ENCODE peak calls at places on chromosomes 12 and 14, in seven cellular contexts. C, M, G, Z, H, F and A are unnamed samples.

GRCh38 chr14:92737619-92738188 is 10.7 kb downstream of the LGMN start:
- DNase-seq in C (no peak), M (no peak), G (no peak), Z (no peak), H (no peak), F (no peak), A (no peak)

GRCh38 chr12:110966081-110966760 is 45.8 kb upstream of the MYL2 start:
- DNase-seq in C (no peak), M (no peak), G (no peak), Z (no peak), H (no peak), F (no peak), A (no peak)

GRCh38 chr12:22312336-22312735 is 22.2 kb downstream of the ST8SIA1 start:
- DNase-seq in C (peak; percentile 51), M (no peak), G (peak; percentile 55), Z (no peak), H (no peak), F (no peak), A (no peak)

GRCh38 chr12:8722286-8722685 is 24.5 kb downstream of the RIMKLB start:
- DNase-seq in C (no peak), M (no peak), G (no peak), Z (no peak), H (no peak), F (no peak), A (no peak)

GRCh38 chr12:67442347-67442841 is 173.2 kb downstream of the CAND1 start:
- DNase-seq in C (peak; percentile 34), M (no peak), G (peak; percentile 44), Z (no peak), H (no peak), F (no peak), A (no peak)

GRCh38 chr14:100440207-100440631 is 117.1 kb downstream of the SLC25A47 start:
- DNase-seq in C (peak; percentile 33), M (peak; percentile 62), G (peak; percentile 51), Z (peak; percentile 76), H (peak; percentile 89), F (no peak), A (peak; percentile 84)

GRCh38 chr14:63986789-63987533 is 134.2 kb downstream of the SYNE2 start:
- DNase-seq in C (no peak), M (peak; percentile 79), G (no peak), Z (no peak), H (no peak), F (no peak), A (no peak)

GRCh38 chr12:122081697-122082221 is 3.2 kb downstream of the MLXIP start:
- DNase-seq in C (peak; percentile 69), M (peak; percentile 65), G (peak; percentile 57), Z (peak; percentile 41), H (peak; percentile 67), F (peak; percentile 58), A (no peak)

GRCh38 chr14:49550284-49551184 is 35.6 kb downstream of the RPS29 start:
- DNase-seq in C (no peak), M (peak; percentile 12), G (no peak), Z (no peak), H (no peak), F (no peak), A (no peak)

GRCh38 chr12:127176804-127177203 is 1090.2 kb upstream of the TMEM132C start:
- DNase-seq in C (no peak), M (no peak), G (no peak), Z (no peak), H (no peak), F (no peak), A (no peak)

GRCh38 chr12:127178039-127178438 is 1088.9 kb upstream of the TMEM132C start:
- DNase-seq in C (no peak), M (no peak), G (no peak), Z (no peak), H (no peak), F (no peak), A (no peak)

GRCh38 chr12:127179199-127179598 is 1087.8 kb upstream of the TMEM132C start:
- DNase-seq in C (no peak), M (no peak), G (no peak), Z (no peak), H (no peak), F (no peak), A (no peak)

GRCh38 chr12:127178463-127178862 is 1088.5 kb upstream of the TMEM132C start:
- DNase-seq in C (no peak), M (no peak), G (no peak), Z (no peak), H (no peak), F (no peak), A (no peak)

DNA sequence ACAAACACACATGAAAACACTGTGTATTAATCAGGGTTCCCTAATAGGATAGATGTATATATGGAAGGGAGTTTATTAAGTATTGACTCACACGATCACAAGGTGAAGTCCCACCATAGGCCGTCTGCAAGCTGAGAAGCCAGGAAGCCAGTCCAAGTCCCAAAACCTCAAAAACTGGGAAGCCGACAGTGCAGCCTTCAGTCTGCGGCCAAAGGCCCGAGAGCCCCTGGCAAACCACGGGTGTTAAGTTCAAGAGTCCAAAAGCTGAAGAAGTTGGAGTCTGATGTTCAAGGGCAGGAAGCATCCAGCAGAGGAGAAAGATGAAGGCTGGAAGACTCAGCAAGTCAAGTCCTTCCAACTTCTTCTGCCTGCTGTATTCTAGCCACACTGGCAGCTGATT is 1085.0 kb upstream of the TMEM132C start:
- DNase-seq in C (no peak), M (no peak), G (no peak), Z (no peak), H (no peak), F (no peak), A (no peak)
- H3K9me3 ChIP-seq in C (peaks cover 16% of the 10 kb centered on the region), M (peaks cover 10% of the 10 kb centered on the region), G (peaks cover 4% of the 10 kb centered on the region), Z (peaks cover 5% of the 10 kb centered on the region), H (peaks cover 2% of the 10 kb centered on the region), F (no peaks in the 10 kb centered on the region), A (peaks cover 6% of the 10 kb centered on the region)

GRCh38 chr12:2346405-2346804 is 293.6 kb downstream of the CACNA1C start:
- DNase-seq in C (no peak), M (no peak), G (peak; percentile 15), Z (no peak), H (no peak), F (no peak), A (no peak)

GRCh38 chr12:2348477-2348852 is 295.7 kb downstream of the CACNA1C start:
- DNase-seq in C (no peak), M (no peak), G (no peak), Z (no peak), H (no peak), F (no peak), A (no peak)

GRCh38 chr12:2347844-2348476 is 295.2 kb downstream of the CACNA1C start:
- DNase-seq in C (no peak), M (no peak), G (no peak), Z (no peak), H (no peak), F (no peak), A (no peak)

GRCh38 chr12:2345902-2346301 is 293.1 kb downstream of the CACNA1C start:
- DNase-seq in C (no peak), M (no peak), G (peak; percentile 12), Z (no peak), H (no peak), F (no peak), A (no peak)

DNA sequence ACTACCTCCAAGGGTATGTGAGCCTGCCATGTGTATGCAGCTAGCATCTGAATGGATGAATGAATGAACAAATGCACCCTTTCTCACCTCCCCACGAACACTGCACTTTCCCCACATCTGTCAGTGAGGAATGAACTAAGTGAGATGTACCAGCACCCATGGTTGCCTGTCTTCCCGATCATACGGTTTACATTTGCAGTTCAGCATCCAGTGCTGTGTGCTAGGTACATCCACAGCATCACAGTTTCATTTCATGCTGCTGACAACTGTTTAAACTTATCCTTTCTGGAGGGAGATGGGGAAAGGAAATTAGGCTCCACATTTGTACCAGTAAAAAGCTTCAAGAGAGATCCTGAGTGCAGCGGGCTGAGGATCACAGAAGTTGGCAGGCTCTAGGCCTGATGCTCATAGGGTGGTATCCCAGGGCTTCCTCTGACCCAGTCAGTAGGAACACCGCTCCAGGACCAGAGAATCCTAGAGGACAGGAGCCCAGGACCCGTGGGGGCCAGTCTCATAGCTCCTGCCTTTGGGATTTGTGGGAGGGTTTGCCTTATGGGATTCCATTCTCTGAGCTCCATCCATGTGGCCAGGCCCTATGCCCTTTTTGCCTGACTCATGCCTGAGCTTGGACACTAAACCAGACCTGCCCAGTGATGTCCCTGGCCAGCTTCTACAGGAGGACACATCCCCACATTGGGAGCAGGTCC is 294.5 kb downstream of the CACNA1C start:
- DNase-seq in C (no peak), M (no peak), G (no peak), Z (no peak), H (no peak), F (no peak), A (no peak)
- H3K27ac ChIP-seq in C (peak overlapping the region; percentile 41), M (no peak overlapping the region), G (peak overlapping the region; percentile 58), Z (no peak overlapping the region), H (no peak overlapping the region), F (no peak overlapping the region), A (peak overlapping the region; percentile 18)

DNA sequence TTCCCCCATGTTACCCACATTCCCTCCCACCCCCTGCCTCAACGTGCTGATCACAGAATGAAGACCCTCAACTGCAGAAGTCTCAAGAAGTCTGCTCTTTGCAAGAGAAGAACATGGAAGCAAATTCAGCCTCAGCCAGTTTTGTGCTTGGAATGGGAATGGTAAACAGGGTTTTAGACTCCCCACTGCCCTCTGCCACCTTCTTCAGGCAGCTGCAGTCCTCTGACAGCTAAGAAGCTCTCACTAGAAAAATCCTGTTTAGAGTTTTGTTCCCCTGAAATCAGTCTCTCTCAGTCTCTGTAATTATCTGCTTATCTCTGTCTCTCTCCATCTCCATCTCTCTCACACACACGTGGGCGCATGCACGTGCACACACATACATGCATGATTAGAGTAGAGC is 85.4 kb downstream of the CRACR2A start:
- DNase-seq in C (no peak), M (no peak), G (no peak), Z (no peak), H (no peak), F (no peak), A (no peak)
- H3K4me3 ChIP-seq in C (no peak overlapping the region), M (no peak overlapping the region), G (no peak overlapping the region), Z (no peak overlapping the region), H (no peak overlapping the region), F (no peak overlapping the region), A (no peak overlapping the region)

GRCh38 chr12:130137141-130138018 is 24.9 kb upstream of the FZD10 start:
- DNase-seq in C (no peak), M (no peak), G (no peak), Z (no peak), H (no peak), F (no peak), A (no peak)

GRCh38 chr12:130136536-130136935 is 25.7 kb upstream of the FZD10 start:
- DNase-seq in C (no peak), M (no peak), G (no peak), Z (no peak), H (no peak), F (no peak), A (no peak)

GRCh38 chr12:130139541-130139940 is 22.7 kb upstream of the FZD10 start:
- DNase-seq in C (no peak), M (no peak), G (no peak), Z (no peak), H (no peak), F (no peak), A (no peak)

GRCh38 chr12:130139971-130140547 is 22.2 kb upstream of the FZD10 start:
- DNase-seq in C (no peak), M (no peak), G (no peak), Z (no peak), H (no peak), F (no peak), A (no peak)

DNA sequence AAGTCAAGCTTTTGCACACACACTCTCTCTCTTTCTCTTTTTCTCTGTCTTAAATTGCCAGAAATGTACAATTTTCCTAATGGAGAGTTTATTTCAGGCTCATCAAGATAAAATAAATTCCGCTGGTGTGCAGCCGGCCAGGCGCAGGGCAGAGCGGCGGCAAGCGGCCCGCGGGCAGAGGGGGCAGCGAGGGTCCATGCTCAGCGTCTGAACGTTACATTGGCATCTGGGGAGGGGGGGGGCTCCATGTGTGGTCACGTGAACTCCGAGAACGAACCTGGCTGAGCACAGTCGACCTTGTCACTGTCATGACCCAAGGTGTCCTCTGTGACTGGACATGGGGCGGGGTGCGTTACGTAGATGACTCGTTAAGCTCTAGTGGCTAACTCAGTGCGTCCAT is 23.8 kb upstream of the FZD10 start:
- DNase-seq in C (no peak), M (no peak), G (no peak), Z (no peak), H (no peak), F (no peak), A (no peak)
- H3K9me3 ChIP-seq in C (no peaks in the 10 kb centered on the region), M (no peaks in the 10 kb centered on the region), G (no peaks in the 10 kb centered on the region), Z (no peaks in the 10 kb centered on the region), H (no peaks in the 10 kb centered on the region), F (no peaks in the 10 kb centered on the region), A (no peaks in the 10 kb centered on the region)